ENCODE peak calls at places on chromosomes 3 and 15, in six cellular contexts. R is HEK293T; K is neural crest cell; N is NCI-H460; H is frontal cortex; D is activated CD8-positive, alpha-beta memory T cell treated with anti-CD3 and anti-CD28 coated beads, Interleukin-2, amount 10 ng/mL, durations not matched to agents 7 days and 5 days. A is an unnamed sample.

GRCh38 chr3:172808969-172809546 is 58.5 kb downstream of the ECT2 start:
- DNase-seq in D (no peak), H (no peak), R (no peak), K (no peak), N (peak), A (no peak)

GRCh38 chr3:16907245-16907644 is 22.5 kb downstream of the PLCL2 start:
- DNase-seq in R (no peak), N (no peak), H (no peak), K (no peak), D (peak), A (no peak)

GRCh38 chr3:38579146-38579545 is 70.3 kb downstream of the SCN5A start:
- DNase-seq in D (peak), H (no peak), R (no peak), K (no peak), N (no peak), A (no peak)

GRCh38 chr3:65856907-65857306 is 181.8 kb downstream of the MAGI1 start:
- DNase-seq in K (no peak), D (no peak), R (no peak), N (no peak), H (no peak), A (no peak)

GRCh38 chr3:114214542-114215341 is 22.6 kb downstream of the ZNF80 start:
- DNase-seq in D (peak), H (no peak), K (no peak), R (no peak), N (no peak), A (no peak)

GRCh38 chr15:41205315-41205714 is 25.2 kb downstream of the EXD1 start:
- DNase-seq in H (no peak), D (no peak), N (no peak), R (no peak), K (no peak), A (no peak)

GRCh38 chr3:152353578-152353977 is 84.8 kb downstream of the MBNL1 start:
- DNase-seq in R (no peak), N (no peak), H (no peak), K (no peak), D (no peak), A (no peak)

GRCh38 chr3:140233702-140234101 is 298.7 kb downstream of the CLSTN2 start:
- DNase-seq in R (no peak), K (no peak), N (no peak), H (no peak), D (no peak), A (no peak)

GRCh38 chr3:140384028-140384771 is 293.7 kb upstream of the TRIM42 start:
- DNase-seq in R (no peak), H (no peak), N (no peak), D (no peak), K (no peak), A (no peak)

GRCh38 chr3:182369861-182370260 is 423.4 kb upstream of the ATP11B start:
- DNase-seq in H (no peak), R (no peak), N (no peak), K (no peak), D (no peak), A (no peak)

GRCh38 chr15:66879968-66880367 is 177.9 kb downstream of the SMAD6 start:
- DNase-seq in D (peak), N (no peak), H (no peak), R (no peak), K (no peak), A (no peak)

GRCh38 chr3:65577875-65578274 is 460.8 kb downstream of the MAGI1 start:
- DNase-seq in N (no peak), R (no peak), H (no peak), K (no peak), D (no peak), A (no peak)

GRCh38 chr3:145943994-145944393 is 217.0 kb downstream of the PLOD2 start:
- DNase-seq in K (no peak), D (no peak), N (no peak), H (no peak), R (no peak), A (no peak)

GRCh38 chr15:29805043-29805707 is 17.1 kb downstream of the TJP1 start:
- DNase-seq in K (no peak), D (no peak), R (no peak), H (peak), N (no peak), A (no peak)

GRCh38 chr3:129040579-129041300 is 19.8 kb upstream of the GP9 start:
- DNase-seq in H (no peak), R (no peak), D (no peak), K (no peak), N (no peak), A (no peak)

GRCh38 chr15:83697716-83698115 is 43.8 kb downstream of the ADAMTSL3 start:
- DNase-seq in K (no peak), N (no peak), R (no peak), D (no peak), H (no peak), A (no peak)

GRCh38 chr3:42056840-42057239 is 34.3 kb upstream of the TRAK1 start:
- DNase-seq in K (no peak), D (no peak), R (no peak), H (no peak), N (no peak), A (no peak)